ENCODE peak calls at places on chromosomes 1 and 21, in five cellular contexts. N is AG04450, G is RWPE1, U is transverse colon, A is mammary epithelial cell. Z is an unnamed sample.

GRCh38 chr1:169287280-169287679 is 80.3 kb downstream of the NME7 start:
- DNase-seq in N (no peak), G (no peak), U (no peak), A (no peak), Z (no peak)

GRCh38 chr1:228940526-228940925 is 205.2 kb downstream of the RHOU start:
- DNase-seq in N (no peak), G (no peak), U (no peak), A (no peak), Z (no peak)

GRCh38 chr1:218297867-218298266 is 12.8 kb downstream of the RRP15 start:
- DNase-seq in N (no peak), G (no peak), U (no peak), A (no peak), Z (no peak)

GRCh38 chr21:32524010-32524719 is 61.2 kb downstream of the TCP10L start:
- DNase-seq in N (no peak), G (peak), U (no peak), A (peak), Z (peak)

GRCh38 chr1:224696891-224697765 is 81.0 kb downstream of the CNIH3 start:
- DNase-seq in N (peak), G (peak), U (no peak), A (peak), Z (peak)

GRCh38 chr1:183418696-183419095 is 516 bp upstream of the NMNAT2 start:
- DNase-seq in N (no peak), G (no peak), U (no peak), A (no peak), Z (no peak)

GRCh38 chr1:232890340-232890953 is 60.0 kb upstream of the NTPCR start:
- DNase-seq in N (no peak), G (no peak), U (no peak), A (no peak), Z (no peak)

GRCh38 chr1:65792671-65793358 is at the start of gene PDE4B:
- DNase-seq in N (no peak), G (no peak), U (peak), A (no peak), Z (no peak)

GRCh38 chr21:41899431-41900202 is 20.5 kb upstream of the PRDM15 start:
- DNase-seq in N (no peak), G (no peak), U (no peak), A (no peak), Z (no peak)

GRCh38 chr1:220691039-220691684 is 999 bp downstream of the C1orf115 start:
- DNase-seq in N (no peak), G (no peak), U (peak), A (no peak), Z (no peak)

GRCh38 chr1:179208681-179209477 is 20.6 kb downstream of the ABL2 start:
- DNase-seq in N (no peak), G (no peak), U (no peak), A (no peak), Z (no peak)

GRCh38 chr1:203636306-203636705 is 9.7 kb downstream of the ATP2B4 start:
- DNase-seq in N (no peak), G (peak), U (no peak), A (peak), Z (no peak)

GRCh38 chr1:110734146-110734680 is 59.5 kb upstream of the KCNA3 start:
- DNase-seq in N (no peak), G (no peak), U (no peak), A (no peak), Z (no peak)

GRCh38 chr1:185934476-185935189 is 200.4 kb downstream of the HMCN1 start:
- DNase-seq in N (peak), G (no peak), U (no peak), A (peak), Z (peak)

GRCh38 chr1:95888877-95889799 is 655.1 kb downstream of the RWDD3 start:
- DNase-seq in N (no peak), G (no peak), U (no peak), A (no peak), Z (no peak)

GRCh38 chr21:26070822-26071425 is 99.6 kb downstream of the APP start:
- DNase-seq in N (no peak), G (no peak), U (peak), A (no peak), Z (peak)

GRCh38 chr1:244349581-244350001 is 102.1 kb downstream of the ADSS2 start:
- DNase-seq in N (no peak), G (no peak), U (no peak), A (no peak), Z (peak)

GRCh38 chr1:243903023-243903422 is 53.0 kb upstream of the AKT3 start:
- DNase-seq in N (no peak), G (no peak), U (no peak), A (no peak), Z (no peak)

GRCh38 chr1:152510503-152510902 is at the start of gene LCE5A:
- DNase-seq in N (no peak), G (no peak), U (no peak), A (no peak), Z (no peak)

GRCh38 chr1:3283849-3284248 is 170.6 kb upstream of the ARHGEF16 start:
- DNase-seq in N (no peak), G (peak), U (peak), A (no peak), Z (no peak)

GRCh38 chr1:78577257-78578100 is 42.8 kb upstream of the IFI44L start:
- DNase-seq in N (no peak), G (no peak), U (no peak), A (peak), Z (no peak)

GRCh38 chr1:209484429-209484828 is 99.1 kb upstream of the CAMK1G start:
- DNase-seq in N (no peak), G (no peak), U (no peak), A (no peak), Z (no peak)

GRCh38 chr1:169565335-169566271 is 20.7 kb downstream of the F5 start:
- DNase-seq in N (no peak), G (no peak), U (no peak), A (no peak), Z (no peak)

GRCh38 chr1:163932901-163933300 is 611.1 kb downstream of the NUF2 start:
- DNase-seq in N (no peak), G (no peak), U (no peak), A (no peak), Z (no peak)

GRCh38 chr1:93571623-93572310 is 109.9 kb downstream of the BCAR3 start:
- DNase-seq in N (no peak), G (no peak), U (no peak), A (no peak), Z (no peak)

GRCh38 chr21:43306911-43307676 is 119.8 kb downstream of the SIK1 start:
- DNase-seq in N (no peak), G (peak), U (peak), A (peak), Z (peak)

GRCh38 chr1:60132985-60133673 is 59.6 kb upstream of the C1orf87 start:
- DNase-seq in N (peak), G (no peak), U (peak), A (no peak), Z (peak)

GRCh38 chr1:60132108-60132507 is 58.5 kb upstream of the C1orf87 start:
- DNase-seq in N (no peak), G (no peak), U (no peak), A (no peak), Z (no peak)

GRCh38 chr1:60130703-60131102 is 57.1 kb upstream of the C1orf87 start:
- DNase-seq in N (no peak), G (no peak), U (no peak), A (no peak), Z (no peak)

GRCh38 chr1:60134706-60135105 is 61.1 kb upstream of the C1orf87 start:
- DNase-seq in N (no peak), G (no peak), U (no peak), A (no peak), Z (no peak)

DNA sequence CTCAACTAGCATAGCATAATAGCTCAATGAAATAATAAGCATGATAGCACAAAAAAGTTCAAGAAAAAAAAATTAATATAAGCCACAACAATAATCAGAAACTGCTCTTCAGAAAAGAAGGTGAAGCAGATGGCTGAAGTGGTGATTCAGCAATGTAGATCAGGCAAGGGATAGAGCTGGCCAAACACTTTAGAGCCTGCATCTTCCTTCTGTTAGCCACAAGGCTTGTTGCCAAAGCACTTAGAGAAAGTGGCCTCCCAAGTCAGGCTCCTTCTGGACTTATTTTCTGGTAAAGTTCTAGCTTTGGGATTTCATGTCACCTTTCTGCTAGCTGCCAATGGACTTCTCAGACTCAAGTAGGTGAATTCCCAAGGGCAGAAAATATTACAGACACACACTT is 60.3 kb upstream of the C1orf87 start:
- DNase-seq in N (peak), G (no peak), U (no peak), A (no peak), Z (peak)
- TF ChIP-seq CTCF in N (no peak), G (no peak), U (no peak), A (no peak), Z (no peak)

GRCh38 chr1:6601865-6602668 is 602 bp downstream of the KLHL21 start:
- DNase-seq in N (no peak), G (no peak), U (peak), A (peak), Z (no peak)

GRCh38 chr1:6602669-6603423 is at the start of gene KLHL21:
- DNase-seq in N (no peak), G (peak), U (peak), A (peak), Z (peak)

GRCh38 chr1:6603424-6603850 is 768 bp upstream of the KLHL21 start:
- DNase-seq in N (no peak), G (no peak), U (peak), A (no peak), Z (peak)

GRCh38 chr1:6601049-6601864 is 1.4 kb downstream of the KLHL21 start:
- DNase-seq in N (peak), G (peak), U (peak), A (peak), Z (peak)

DNA sequence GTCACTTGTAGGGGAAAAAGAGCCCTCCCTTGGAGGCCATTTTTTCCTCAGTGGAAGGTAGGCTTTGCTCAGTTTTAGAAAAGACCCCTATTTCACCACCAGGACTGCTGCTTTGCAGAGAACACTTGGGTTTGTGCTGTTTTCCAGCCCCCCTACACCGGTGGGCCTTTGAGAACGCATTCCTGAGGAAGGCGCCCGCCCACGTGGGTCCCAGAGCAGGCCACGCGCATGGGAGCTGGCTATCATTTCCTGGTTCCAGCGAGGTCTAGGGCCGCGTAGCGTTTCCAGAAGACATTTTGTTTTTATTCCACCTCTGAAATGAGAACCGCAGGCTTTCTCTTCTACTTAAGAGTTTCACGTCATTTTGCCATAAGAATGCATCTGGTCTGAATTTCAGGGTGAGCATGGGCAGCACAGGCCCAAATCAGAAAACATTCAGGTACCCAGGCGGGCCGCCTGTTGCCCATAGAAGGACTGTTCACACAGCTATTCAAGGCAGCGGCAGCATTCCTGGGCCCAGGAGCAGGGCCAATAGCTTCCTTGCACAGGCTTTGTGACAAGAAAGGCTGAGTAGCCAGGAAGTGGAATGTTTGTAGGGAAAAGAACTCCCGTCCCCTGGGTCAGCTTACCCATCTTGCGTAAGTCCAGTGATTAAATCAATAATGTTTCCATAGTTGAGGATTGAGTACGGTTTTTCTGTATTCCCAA is 1.3 kb upstream of the KLHL21 start:
- DNase-seq in N (no peak), G (no peak), U (peak), A (peak), Z (peak)
- TF ChIP-seq CTCF in N (no peak), G (no peak), U (peak), A (no peak), Z (peak)

GRCh38 chr1:153547560-153548551 is 1.2 kb downstream of the S100A3 start:
- DNase-seq in N (no peak), G (no peak), U (peak), A (peak), Z (no peak)

GRCh38 chr1:153550398-153550758 is 1.3 kb upstream of the S100A3 start:
- DNase-seq in N (no peak), G (no peak), U (no peak), A (no peak), Z (no peak)

GRCh38 chr1:153550827-153551512 is 1.9 kb upstream of the S100A3 start:
- DNase-seq in N (no peak), G (no peak), U (peak), A (no peak), Z (no peak)

GRCh38 chr1:153549741-153550397 is 811 bp upstream of the S100A3 start:
- DNase-seq in N (no peak), G (no peak), U (peak), A (peak), Z (no peak)

GRCh38 chr1:153548722-153549695 is at the start of gene S100A3:
- DNase-seq in N (no peak), G (peak), U (peak), A (peak), Z (peak)
- TF ChIP-seq CTCF in N (no peak), G (no peak), U (no peak), A (peak), Z (peak)

DNA sequence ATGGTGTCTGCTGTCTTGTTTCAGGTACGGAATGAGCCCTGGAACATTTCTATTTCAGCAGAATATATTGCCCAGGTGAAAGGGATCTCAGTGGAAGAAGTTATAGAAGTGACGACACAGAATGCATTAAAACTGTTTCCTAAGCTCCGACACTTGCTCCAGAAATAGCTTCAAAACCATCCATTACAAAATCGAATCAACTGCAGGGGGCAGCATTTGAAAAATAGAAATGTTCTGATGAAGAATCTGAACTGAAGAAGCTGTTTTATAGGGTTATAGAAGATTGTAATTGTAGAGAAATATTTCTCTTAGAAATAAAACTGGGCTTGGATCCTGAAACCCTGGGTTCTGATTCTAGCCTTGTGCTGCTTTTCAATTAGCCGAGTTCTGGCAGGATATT is 23.3 kb downstream of the TATDN3 start:
- DNase-seq in N (no peak), G (no peak), U (no peak), A (no peak), Z (no peak)
- TF ChIP-seq CTCF in N (peak), G (no peak), U (peak), A (peak), Z (peak)

GRCh38 chr1:13573586-13573985 is 10.0 kb upstream of the PDPN start:
- DNase-seq in N (no peak), G (no peak), U (no peak), A (no peak), Z (no peak)

GRCh38 chr1:13570924-13571323 is 12.7 kb upstream of the PDPN start:
- DNase-seq in N (no peak), G (no peak), U (no peak), A (no peak), Z (no peak)
- TF ChIP-seq CTCF in N (no peak), G (no peak), U (peak), A (peak), Z (peak)

GRCh38 chr1:113278371-113278770 is 111.9 kb upstream of the MAGI3 start:
- DNase-seq in N (no peak), G (no peak), U (no peak), A (no peak), Z (no peak)

GRCh38 chr1:113279776-113280391 is 110.4 kb upstream of the MAGI3 start:
- DNase-seq in N (no peak), G (no peak), U (no peak), A (no peak), Z (no peak)

GRCh38 chr1:113281550-113281949 is 108.8 kb upstream of the MAGI3 start:
- DNase-seq in N (no peak), G (no peak), U (no peak), A (no peak), Z (no peak)

GRCh38 chr1:113276507-113276906 is 113.8 kb upstream of the MAGI3 start:
- DNase-seq in N (no peak), G (no peak), U (no peak), A (no peak), Z (no peak)

GRCh38 chr1:113278777-113279176 is 111.5 kb upstream of the MAGI3 start:
- DNase-seq in N (no peak), G (no peak), U (no peak), A (no peak), Z (no peak)
- TF ChIP-seq CTCF in N (no peak), G (no peak), U (no peak), A (no peak), Z (no peak)

GRCh38 chr1:18572022-18572920 is 58.4 kb upstream of the PAX7 start:
- DNase-seq in N (no peak), G (no peak), U (no peak), A (no peak), Z (no peak)

GRCh38 chr1:18578271-18578670 is 52.4 kb upstream of the PAX7 start:
- DNase-seq in N (no peak), G (no peak), U (no peak), A (no peak), Z (no peak)

GRCh38 chr1:18573170-18573569 is 57.5 kb upstream of the PAX7 start:
- DNase-seq in N (no peak), G (no peak), U (no peak), A (no peak), Z (no peak)

GRCh38 chr1:18574754-18575153 is 55.9 kb upstream of the PAX7 start:
- DNase-seq in N (no peak), G (no peak), U (no peak), A (no peak), Z (no peak)

DNA sequence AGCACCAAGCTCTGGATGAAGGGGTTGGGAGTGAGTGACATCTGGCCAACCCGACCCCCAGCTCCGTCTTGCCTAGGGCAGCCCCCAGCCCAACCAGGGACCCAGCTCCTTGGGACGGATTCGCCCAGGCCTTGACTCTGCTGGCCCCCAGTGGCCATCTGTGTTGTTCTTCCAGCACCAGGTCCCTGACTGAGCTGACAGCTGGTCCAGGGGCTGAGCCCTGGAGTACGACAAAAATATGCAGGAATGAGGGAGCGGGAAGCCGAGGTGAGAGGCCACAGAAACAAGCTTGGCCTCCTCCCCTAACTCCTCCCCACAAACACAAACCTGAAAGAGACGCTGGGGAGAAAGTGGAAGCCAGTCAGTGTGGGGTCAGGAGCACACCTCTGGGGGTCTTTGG is 55.0 kb upstream of the PAX7 start:
- DNase-seq in N (no peak), G (peak), U (peak), A (no peak), Z (no peak)
- TF ChIP-seq CTCF in N (peak), G (peak), U (peak), A (peak), Z (peak)

DNA sequence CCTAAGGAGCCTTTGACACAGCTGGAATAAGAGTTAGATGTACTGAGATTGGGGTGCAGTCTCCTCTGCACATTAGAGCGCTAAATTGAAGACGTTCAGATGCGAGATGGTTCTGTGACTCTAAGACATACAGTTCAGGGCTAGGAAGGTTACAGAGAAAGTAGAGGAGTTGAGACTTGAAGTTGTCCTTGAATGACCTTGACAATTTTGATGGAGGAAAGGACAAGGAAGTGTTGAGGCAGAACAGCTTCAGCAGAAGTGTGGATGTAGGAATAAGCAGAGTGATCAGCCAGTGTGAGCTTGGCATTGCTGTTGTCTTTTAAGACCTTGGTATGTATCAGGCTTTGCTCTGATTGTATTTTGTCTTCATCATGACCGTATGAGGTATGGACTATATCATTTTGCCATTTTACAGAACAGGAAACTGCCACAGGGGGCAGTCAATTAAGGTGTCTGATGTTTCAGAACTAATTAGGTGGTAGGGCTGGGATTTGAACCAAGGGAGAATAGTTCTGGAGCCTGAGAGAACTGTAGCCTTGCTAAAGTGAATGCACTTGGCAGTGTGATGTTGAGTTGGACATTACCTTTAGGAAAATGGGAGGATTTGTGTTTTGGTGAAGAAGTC is 9.2 kb downstream of the TTF2 start:
- DNase-seq in N (no peak), G (no peak), U (no peak), A (no peak), Z (no peak)
- TF ChIP-seq CTCF in N (no peak), G (no peak), U (no peak), A (no peak), Z (peak)